ENCODE peak calls at places on chromosome 20, in six cellular contexts. B is activated CD4-positive, alpha-beta T cell treated with anti-CD3 and anti-CD28 coated beads, Interleukin-2, amount 50 U/mL, for 48 hours; P is stimulated activated CD8-positive, alpha-beta memory T cell treated with anti-CD3 and anti-CD28 coated beads, Interleukin-12 subunit alpha, Interleukin-12 subunit beta, amount 100 ng/mL, for 1 hour; X is KBM-7; G is right cardiac atrium; M is amygdala. F is an unnamed sample.

GRCh38 chr20:25669826-25670422 is 26.7 kb downstream of the ZNF337 start:
- DNase-seq in G (no peak), P (no peak), X (no peak), B (no peak), M (no peak), F (no peak)

GRCh38 chr20:36920334-36920730 is 31.2 kb downstream of the SAMHD1 start:
- DNase-seq in G (no peak), P (no peak), X (no peak), M (no peak), B (no peak), F (no peak)

GRCh38 chr20:44222969-44223368 is 12.4 kb upstream of the OSER1 start:
- DNase-seq in G (peak; percentile 60), M (no peak), B (no peak), X (no peak), P (no peak), F (no peak)

GRCh38 chr20:9918360-9918759 is 79.5 kb upstream of the PAK5 start:
- DNase-seq in G (no peak), M (no peak), X (no peak), P (no peak), B (no peak), F (no peak)

GRCh38 chr20:48945840-48946514 is 24.5 kb downstream of the ARFGEF2 start:
- DNase-seq in B (no peak), P (no peak), M (no peak), X (no peak), G (no peak), F (no peak)

GRCh38 chr20:50794846-50795634 is at the start of gene BCAS4:
- DNase-seq in B (peak; percentile 81), G (peak; percentile 88), P (peak; percentile 64), M (peak; percentile 34), X (peak; percentile 86), F (peak; percentile 84)

GRCh38 chr20:6606651-6607050 is 160.8 kb upstream of the BMP2 start:
- DNase-seq in P (no peak), B (no peak), M (no peak), X (peak; percentile 1), G (no peak), F (no peak)

GRCh38 chr20:46400828-46401477 is 5.5 kb downstream of the ELMO2 start:
- DNase-seq in B (no peak), M (no peak), P (peak; percentile 4), X (peak; percentile 61), G (no peak), F (no peak)

GRCh38 chr20:21353236-21353635 is 44.1 kb downstream of the NKX2-4 start:
- DNase-seq in P (no peak), B (no peak), G (no peak), M (no peak), X (no peak), F (no peak)

GRCh38 chr20:44196278-44196677 is 9.3 kb upstream of the JPH2 start:
- DNase-seq in P (no peak), X (no peak), G (no peak), M (no peak), B (no peak), F (no peak)

GRCh38 chr20:17298169-17298568 is 71.3 kb downstream of the PCSK2 start:
- DNase-seq in P (no peak), M (no peak), X (no peak), G (no peak), B (no peak), F (no peak)

GRCh38 chr20:44961868-44962267 is 1.7 kb upstream of the TOMM34 start:
- DNase-seq in X (no peak), B (no peak), G (no peak), P (no peak), M (no peak), F (no peak)

GRCh38 chr20:61293951-61294350 is 41.9 kb downstream of the CDH4 start:
- DNase-seq in P (no peak), B (no peak), X (no peak), G (no peak), M (no peak), F (no peak)

GRCh38 chr20:49045440-49046086 is 549 bp upstream of the CSE1L start:
- DNase-seq in B (no peak), G (peak; percentile 77), M (peak; percentile 13), P (no peak), X (no peak), F (peak; percentile 1)

GRCh38 chr20:2387180-2387577 is 6.5 kb downstream of the TGM6 start:
- DNase-seq in X (peak; percentile 89), G (no peak), P (no peak), B (peak; percentile 61), M (no peak), F (no peak)

GRCh38 chr20:16459019-16459700 is 114.1 kb downstream of the KIF16B start:
- DNase-seq in B (no peak), M (no peak), X (no peak), G (peak; percentile 49), P (no peak), F (no peak)

GRCh38 chr20:62896526-62896925 is 29.8 kb downstream of the DIDO1 start:
- DNase-seq in X (no peak), B (no peak), P (no peak), M (no peak), G (no peak), F (no peak)

GRCh38 chr20:23721962-23722361 is 28.8 kb downstream of the CST1 start:
- DNase-seq in P (no peak), M (no peak), X (no peak), B (no peak), G (no peak), F (no peak)

GRCh38 chr20:19787366-19787765 is 29.3 kb downstream of the RIN2 start:
- DNase-seq in P (no peak), X (no peak), B (no peak), M (no peak), G (no peak), F (no peak)

GRCh38 chr20:13436530-13436929 is 202.2 kb downstream of the TASP1 start:
- DNase-seq in M (no peak), P (no peak), X (no peak), B (no peak), G (no peak), F (no peak)

GRCh38 chr20:36644032-36644712 is 1.8 kb downstream of the SLA2 start:
- DNase-seq in P (peak; percentile 41), M (no peak), B (peak; percentile 65), G (no peak), X (no peak), F (no peak)

GRCh38 chr20:14780508-14780907 is 443.1 kb upstream of the FLRT3 start:
- DNase-seq in P (no peak), X (no peak), G (no peak), B (no peak), M (no peak), F (no peak)

GRCh38 chr20:34954905-34955231 is 738 bp downstream of the GSS start:
- DNase-seq in B (peak; percentile 26), P (no peak), M (no peak), X (no peak), G (no peak), F (no peak)

GRCh38 chr20:24672886-24673677 is 203.7 kb downstream of the SYNDIG1 start:
- DNase-seq in P (no peak), M (no peak), B (no peak), G (no peak), X (no peak), F (no peak)

GRCh38 chr20:4100679-4101078 is 85.3 kb upstream of the RNF24 start:
- DNase-seq in B (no peak), M (no peak), P (no peak), X (no peak), G (no peak), F (no peak)

F was measured in NCI-H2227 treated with DMSO at 0.1 percent for 48 hours.